ENCODE peak calls at places on chromosomes 11 and 22, in eight cellular contexts. M is ELR; Q is SK-MEL-5; K is neural crest cell; F is activated CD4-positive, alpha-beta T cell treated with anti-CD3 and anti-CD28 coated beads for 1 hour; W is activated gamma-delta T cell treated with Interleukin-2 at 50 U/mL for 16 hours; D is fibroblast of pulmonary artery; O is NCI-H524. X is an unnamed sample.

GRCh38 chr11:20770421-20770935 is 101.1 kb downstream of the NELL1 start:
- DNase-seq in M (no peak), Q (no peak), K (no peak), F (no peak), W (no peak), D (no peak), O (no peak), X (no peak)

GRCh38 chr22:43693245-43693644 is 118.9 kb downstream of the EFCAB6 start:
- DNase-seq in M (no peak), Q (no peak), K (no peak), F (no peak), W (no peak), D (no peak), O (no peak), X (no peak)

GRCh38 chr11:61054513-61054912 is 47.8 kb upstream of the CD5 start:
- DNase-seq in M (no peak), Q (no peak), K (no peak), F (no peak), W (no peak), D (no peak), O (no peak), X (no peak)

GRCh38 chr11:96426356-96427103 is 36.7 kb downstream of the JRKL start:
- DNase-seq in M (peak), Q (peak), K (no peak), F (no peak), W (no peak), D (peak), O (peak), X (no peak)

GRCh38 chr11:25983280-25983679 is 348.6 kb upstream of the ANO3 start:
- DNase-seq in M (no peak), Q (no peak), K (no peak), F (no peak), W (no peak), D (no peak), O (no peak), X (no peak)

GRCh38 chr11:70650075-70650909 is 252.0 kb downstream of the CTTN start:
- DNase-seq in M (peak), Q (peak), K (peak), F (no peak), W (no peak), D (peak), O (no peak), X (peak)

GRCh38 chr11:834371-835316 is 1.9 kb downstream of the CD151 start:
- DNase-seq in M (peak), Q (peak), K (no peak), F (no peak), W (no peak), D (peak), O (no peak), X (no peak)

GRCh38 chr11:72336163-72336562 is 92.2 kb upstream of the PHOX2A start:
- DNase-seq in M (no peak), Q (no peak), K (no peak), F (no peak), W (no peak), D (no peak), O (no peak), X (no peak)

GRCh38 chr11:64916040-64916847 is 765 bp downstream of the ATG2A start:
- DNase-seq in M (peak), Q (peak), K (no peak), F (peak), W (peak), D (peak), O (no peak), X (peak)

GRCh38 chr22:26362471-26362870 is 66.6 kb upstream of the ASPHD2 start:
- DNase-seq in M (peak), Q (no peak), K (no peak), F (no peak), W (no peak), D (no peak), O (no peak), X (no peak)

GRCh38 chr11:133894956-133895549 is 49.7 kb upstream of the SPATA19 start:
- DNase-seq in M (no peak), Q (no peak), K (no peak), F (peak), W (no peak), D (no peak), O (no peak), X (no peak)

X was measured in endothelial cell.